ENCODE peak calls at places on chromosomes 7 and 10, in nine cellular contexts. One of them, this sample, is unnamed.

GRCh38 chr10:107341281-107341680 is 176.8 kb upstream of the SORCS1 start:
- DNase-seq in epithelial cell of proximal tubule: peak; percentile 36
- DNase-seq in dorsolateral prefrontal cortex: no peak
- DNase-seq in cardiac muscle cell: no peak
- DNase-seq in Calu3: no peak
- DNase-seq in foreskin fibroblast: peak; percentile 10
- DNase-seq in endothelial cell: no peak
- DNase-seq in mammary epithelial cell: no peak
- DNase-seq in brain microvascular endothelial cell: no peak
- DNase-seq in this sample: no peak

GRCh38 chr10:111335826-111336225 is 259.0 kb downstream of the ADRA2A start:
- DNase-seq in dorsolateral prefrontal cortex: no peak
- DNase-seq in epithelial cell of proximal tubule: no peak
- DNase-seq in mammary epithelial cell: no peak
- DNase-seq in cardiac muscle cell: no peak
- DNase-seq in foreskin fibroblast: no peak
- DNase-seq in Calu3: no peak
- DNase-seq in brain microvascular endothelial cell: no peak
- DNase-seq in endothelial cell: no peak
- DNase-seq in this sample: no peak

GRCh38 chr10:131972474-131973071 is 9.2 kb downstream of the BNIP3 start:
- DNase-seq in cardiac muscle cell: no peak
- DNase-seq in mammary epithelial cell: no peak
- DNase-seq in Calu3: no peak
- DNase-seq in epithelial cell of proximal tubule: no peak
- DNase-seq in brain microvascular endothelial cell: peak; percentile 42
- DNase-seq in endothelial cell: no peak
- DNase-seq in foreskin fibroblast: peak; percentile 36
- DNase-seq in dorsolateral prefrontal cortex: no peak
- DNase-seq in this sample: no peak

GRCh38 chr7:151058766-151059361 is 525 bp upstream of the SLC4A2 start:
- DNase-seq in endothelial cell: no peak
- DNase-seq in mammary epithelial cell: peak; percentile 16
- DNase-seq in epithelial cell of proximal tubule: no peak
- DNase-seq in foreskin fibroblast: peak; percentile 51
- DNase-seq in cardiac muscle cell: no peak
- DNase-seq in dorsolateral prefrontal cortex: no peak
- DNase-seq in Calu3: no peak
- DNase-seq in brain microvascular endothelial cell: no peak
- DNase-seq in this sample: no peak

GRCh38 chr7:128879939-128880746 is 17.5 kb downstream of the ATP6V1F start:
- DNase-seq in cardiac muscle cell: peak; percentile 84
- DNase-seq in Calu3: no peak
- DNase-seq in endothelial cell: peak; percentile 80
- DNase-seq in mammary epithelial cell: peak; percentile 42
- DNase-seq in foreskin fibroblast: peak; percentile 85
- DNase-seq in epithelial cell of proximal tubule: no peak
- DNase-seq in brain microvascular endothelial cell: peak; percentile 54
- DNase-seq in dorsolateral prefrontal cortex: peak; percentile 70
- DNase-seq in this sample: no peak

GRCh38 chr10:59878915-59879314 is 27.4 kb downstream of the CCDC6 start:
- DNase-seq in dorsolateral prefrontal cortex: no peak
- DNase-seq in Calu3: no peak
- DNase-seq in brain microvascular endothelial cell: no peak
- DNase-seq in foreskin fibroblast: no peak
- DNase-seq in cardiac muscle cell: no peak
- DNase-seq in epithelial cell of proximal tubule: no peak
- DNase-seq in mammary epithelial cell: no peak
- DNase-seq in endothelial cell: no peak
- DNase-seq in this sample: no peak

GRCh38 chr10:5466451-5466996 is 32.8 kb downstream of the CALML5 start:
- DNase-seq in brain microvascular endothelial cell: no peak
- DNase-seq in dorsolateral prefrontal cortex: no peak
- DNase-seq in foreskin fibroblast: peak; percentile 91
- DNase-seq in Calu3: peak; percentile 59
- DNase-seq in cardiac muscle cell: peak; percentile 26
- DNase-seq in epithelial cell of proximal tubule: no peak
- DNase-seq in mammary epithelial cell: peak; percentile 90
- DNase-seq in endothelial cell: no peak
- DNase-seq in this sample: peak; percentile 67

GRCh38 chr10:43188702-43189101 is 50.5 kb downstream of the CSGALNACT2 start:
- DNase-seq in brain microvascular endothelial cell: no peak
- DNase-seq in mammary epithelial cell: no peak
- DNase-seq in Calu3: no peak
- DNase-seq in endothelial cell: no peak
- DNase-seq in epithelial cell of proximal tubule: no peak
- DNase-seq in dorsolateral prefrontal cortex: no peak
- DNase-seq in foreskin fibroblast: peak; percentile 66
- DNase-seq in cardiac muscle cell: no peak
- DNase-seq in this sample: no peak

GRCh38 chr10:70503776-70504175 is 25.2 kb downstream of the PALD1 start:
- DNase-seq in mammary epithelial cell: no peak
- DNase-seq in endothelial cell: no peak
- DNase-seq in foreskin fibroblast: no peak
- DNase-seq in cardiac muscle cell: no peak
- DNase-seq in Calu3: no peak
- DNase-seq in epithelial cell of proximal tubule: no peak
- DNase-seq in brain microvascular endothelial cell: no peak
- DNase-seq in dorsolateral prefrontal cortex: no peak
- DNase-seq in this sample: no peak

GRCh38 chr10:101467286-101467770 is 113.4 kb downstream of the BTRC start:
- DNase-seq in cardiac muscle cell: peak; percentile 79
- DNase-seq in Calu3: peak; percentile 25
- DNase-seq in brain microvascular endothelial cell: peak; percentile 52
- DNase-seq in endothelial cell: peak; percentile 32
- DNase-seq in epithelial cell of proximal tubule: peak; percentile 64
- DNase-seq in foreskin fibroblast: peak; percentile 85
- DNase-seq in mammary epithelial cell: peak; percentile 73
- DNase-seq in dorsolateral prefrontal cortex: no peak
- DNase-seq in this sample: peak; percentile 60

GRCh38 chr7:589781-590575 is 70.3 kb upstream of the PDGFA start:
- DNase-seq in epithelial cell of proximal tubule: no peak
- DNase-seq in cardiac muscle cell: no peak
- DNase-seq in foreskin fibroblast: no peak
- DNase-seq in brain microvascular endothelial cell: no peak
- DNase-seq in dorsolateral prefrontal cortex: no peak
- DNase-seq in Calu3: no peak
- DNase-seq in endothelial cell: no peak
- DNase-seq in mammary epithelial cell: no peak
- DNase-seq in this sample: no peak

DNA sequence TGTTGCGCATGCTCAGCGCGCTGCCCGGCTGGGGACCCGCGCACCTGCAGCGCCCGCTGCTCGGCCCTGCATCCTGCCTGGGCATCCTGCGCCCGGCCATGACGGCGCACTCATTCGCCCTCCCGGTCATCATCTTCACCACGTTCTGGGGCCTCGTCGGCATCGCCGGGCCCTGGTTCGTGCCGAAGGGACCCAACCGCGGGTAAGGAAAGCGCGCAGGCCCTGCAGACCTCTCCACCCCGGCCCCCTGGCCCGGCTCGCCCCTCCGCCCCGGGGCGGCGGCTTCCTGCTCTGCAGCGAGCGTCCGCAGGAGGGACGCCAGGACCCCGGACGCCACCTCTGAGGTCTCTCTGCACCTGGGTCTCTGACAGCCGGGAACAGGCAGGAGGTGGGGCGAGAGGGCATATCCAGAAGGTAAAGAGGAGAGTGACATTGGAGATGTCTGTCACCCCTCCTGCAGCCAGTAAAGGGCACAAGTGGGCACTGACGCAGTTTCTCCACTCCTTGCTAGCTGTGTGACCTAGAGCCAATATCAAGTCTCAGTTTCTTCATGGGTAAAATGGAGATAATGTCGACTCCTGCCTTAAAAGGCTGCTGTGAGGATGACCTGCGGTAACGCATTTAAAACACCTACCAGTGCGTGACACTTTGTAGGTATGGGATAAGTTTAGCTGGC is at the start of gene ATP6V0E2:
- DNase-seq in cardiac muscle cell: no peak
- DNase-seq in epithelial cell of proximal tubule: no peak
- DNase-seq in dorsolateral prefrontal cortex: no peak
- DNase-seq in endothelial cell: no peak
- DNase-seq in Calu3: no peak
- DNase-seq in mammary epithelial cell: no peak
- DNase-seq in foreskin fibroblast: no peak
- DNase-seq in brain microvascular endothelial cell: no peak
- DNase-seq in this sample: no peak
- TF ChIP-seq CTCF in cardiac muscle cell: no peak
- TF ChIP-seq CTCF in epithelial cell of proximal tubule: no peak
- TF ChIP-seq CTCF in dorsolateral prefrontal cortex: peak; percentile 36
- TF ChIP-seq CTCF in endothelial cell: no peak
- TF ChIP-seq CTCF in Calu3: no peak
- TF ChIP-seq CTCF in mammary epithelial cell: no peak
- TF ChIP-seq CTCF in foreskin fibroblast: no peak
- TF ChIP-seq CTCF in brain microvascular endothelial cell: no peak
- TF ChIP-seq CTCF in this sample: no peak

GRCh38 chr7:112895996-112896395 is 105.8 kb upstream of the TMEM168 start:
- DNase-seq in brain microvascular endothelial cell: no peak
- DNase-seq in Calu3: no peak
- DNase-seq in dorsolateral prefrontal cortex: no peak
- DNase-seq in cardiac muscle cell: no peak
- DNase-seq in foreskin fibroblast: no peak
- DNase-seq in mammary epithelial cell: no peak
- DNase-seq in endothelial cell: no peak
- DNase-seq in epithelial cell of proximal tubule: no peak
- DNase-seq in this sample: no peak

GRCh38 chr7:112897839-112898431 is 107.7 kb upstream of the TMEM168 start:
- DNase-seq in endothelial cell: no peak
- DNase-seq in mammary epithelial cell: no peak
- DNase-seq in dorsolateral prefrontal cortex: no peak
- DNase-seq in Calu3: no peak
- DNase-seq in cardiac muscle cell: no peak
- DNase-seq in epithelial cell of proximal tubule: no peak
- DNase-seq in brain microvascular endothelial cell: no peak
- DNase-seq in foreskin fibroblast: no peak
- DNase-seq in this sample: no peak

DNA sequence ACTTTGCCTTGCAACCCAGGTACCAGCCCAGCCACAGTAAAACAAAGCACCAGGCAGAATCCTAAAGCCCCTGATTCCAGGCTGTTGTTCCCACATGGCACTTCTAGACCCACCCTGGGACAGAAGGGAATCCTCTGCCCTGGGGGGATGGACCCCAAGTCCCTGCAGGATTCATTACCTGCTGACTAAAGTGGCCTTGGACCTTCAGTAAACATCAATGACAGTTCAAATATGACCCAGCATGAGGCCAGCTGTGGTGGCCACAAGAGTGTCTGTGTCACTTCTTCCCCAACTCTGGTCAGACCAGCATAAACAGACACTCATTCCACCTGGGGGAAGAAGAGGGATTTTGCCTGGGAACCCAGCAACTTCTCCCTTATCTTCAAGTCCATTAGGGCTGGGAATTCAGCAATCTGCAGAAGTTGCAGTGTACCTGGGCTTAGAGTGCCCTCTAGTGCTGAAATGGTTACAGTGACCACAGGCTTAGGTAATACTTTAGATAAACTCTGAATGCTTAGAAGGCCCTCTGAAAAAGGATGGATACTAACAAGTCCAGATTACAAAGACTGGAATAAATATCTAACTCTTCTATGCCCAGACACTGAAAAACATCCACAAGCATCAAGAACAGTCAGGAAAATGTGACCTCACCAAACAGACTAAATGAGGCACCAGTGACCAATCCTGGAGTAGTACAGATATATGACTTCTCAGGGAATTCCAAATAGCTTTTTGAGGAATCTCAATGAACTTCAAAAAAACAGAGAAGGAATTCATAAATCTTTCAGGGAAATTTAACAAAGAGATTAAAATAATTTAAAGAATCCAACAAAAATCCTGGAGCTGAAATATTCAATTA is 108.5 kb upstream of the TMEM168 start:
- DNase-seq in endothelial cell: peak; percentile 60
- DNase-seq in Calu3: peak; percentile 66
- DNase-seq in mammary epithelial cell: peak; percentile 62
- DNase-seq in dorsolateral prefrontal cortex: no peak
- DNase-seq in brain microvascular endothelial cell: peak; percentile 73
- DNase-seq in foreskin fibroblast: peak; percentile 82
- DNase-seq in cardiac muscle cell: peak; percentile 62
- DNase-seq in epithelial cell of proximal tubule: no peak
- DNase-seq in this sample: peak; percentile 84
- TF ChIP-seq CTCF in endothelial cell: peak; percentile 63
- TF ChIP-seq CTCF in Calu3: peak; percentile 70
- TF ChIP-seq CTCF in mammary epithelial cell: peak; percentile 81
- TF ChIP-seq CTCF in dorsolateral prefrontal cortex: peak; percentile 47
- TF ChIP-seq CTCF in brain microvascular endothelial cell: peak; percentile 87
- TF ChIP-seq CTCF in foreskin fibroblast: peak; percentile 83
- TF ChIP-seq CTCF in cardiac muscle cell: peak; percentile 88
- TF ChIP-seq CTCF in epithelial cell of proximal tubule: peak; percentile 97
- TF ChIP-seq CTCF in this sample: peak; percentile 81

DNA sequence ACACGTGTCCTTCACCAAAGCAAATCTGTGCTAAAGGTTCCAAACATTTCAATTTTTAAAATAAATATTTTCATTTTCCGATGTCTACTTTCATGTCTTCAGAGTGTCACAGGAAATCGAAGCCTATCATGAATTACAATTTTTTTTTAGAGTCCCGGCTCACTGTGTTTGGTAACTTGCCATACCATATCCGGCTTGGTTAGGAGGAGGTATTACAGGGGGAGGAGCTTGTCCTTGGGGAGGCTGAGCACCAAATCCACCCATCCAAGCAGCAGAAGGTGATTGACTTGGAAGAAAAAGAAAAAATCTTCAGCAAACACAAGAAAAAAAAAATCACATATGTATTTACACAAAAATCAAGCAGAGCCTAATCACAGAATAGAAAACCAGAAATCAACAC is 21.3 kb downstream of the TIAL1 start:
- DNase-seq in foreskin fibroblast: no peak
- DNase-seq in mammary epithelial cell: peak; percentile 37
- DNase-seq in epithelial cell of proximal tubule: no peak
- DNase-seq in endothelial cell: no peak
- DNase-seq in dorsolateral prefrontal cortex: no peak
- DNase-seq in brain microvascular endothelial cell: peak; percentile 7
- DNase-seq in cardiac muscle cell: no peak
- DNase-seq in Calu3: no peak
- DNase-seq in this sample: no peak
- TF ChIP-seq CTCF in foreskin fibroblast: no peak
- TF ChIP-seq CTCF in mammary epithelial cell: no peak
- TF ChIP-seq CTCF in epithelial cell of proximal tubule: no peak
- TF ChIP-seq CTCF in endothelial cell: no peak
- TF ChIP-seq CTCF in dorsolateral prefrontal cortex: no peak
- TF ChIP-seq CTCF in brain microvascular endothelial cell: no peak
- TF ChIP-seq CTCF in cardiac muscle cell: no peak
- TF ChIP-seq CTCF in Calu3: no peak
- TF ChIP-seq CTCF in this sample: no peak

GRCh38 chr7:117689421-117689820 is 183.8 kb downstream of the CTTNBP2 start:
- DNase-seq in endothelial cell: no peak
- DNase-seq in foreskin fibroblast: no peak
- DNase-seq in dorsolateral prefrontal cortex: no peak
- DNase-seq in Calu3: no peak
- DNase-seq in epithelial cell of proximal tubule: no peak
- DNase-seq in brain microvascular endothelial cell: no peak
- DNase-seq in cardiac muscle cell: no peak
- DNase-seq in mammary epithelial cell: no peak
- DNase-seq in this sample: no peak

GRCh38 chr7:117688126-117688525 is 185.1 kb downstream of the CTTNBP2 start:
- DNase-seq in mammary epithelial cell: peak; percentile 79
- DNase-seq in endothelial cell: no peak
- DNase-seq in epithelial cell of proximal tubule: no peak
- DNase-seq in cardiac muscle cell: no peak
- DNase-seq in brain microvascular endothelial cell: no peak
- DNase-seq in dorsolateral prefrontal cortex: no peak
- DNase-seq in foreskin fibroblast: no peak
- DNase-seq in Calu3: no peak
- DNase-seq in this sample: no peak

GRCh38 chr7:117686311-117686935 is 186.8 kb downstream of the CTTNBP2 start:
- DNase-seq in cardiac muscle cell: no peak
- DNase-seq in Calu3: no peak
- DNase-seq in epithelial cell of proximal tubule: no peak
- DNase-seq in mammary epithelial cell: no peak
- DNase-seq in foreskin fibroblast: no peak
- DNase-seq in dorsolateral prefrontal cortex: no peak
- DNase-seq in endothelial cell: no peak
- DNase-seq in brain microvascular endothelial cell: no peak
- DNase-seq in this sample: no peak

GRCh38 chr7:117690147-117690546 is 183.1 kb downstream of the CTTNBP2 start:
- DNase-seq in mammary epithelial cell: no peak
- DNase-seq in dorsolateral prefrontal cortex: no peak
- DNase-seq in cardiac muscle cell: no peak
- DNase-seq in foreskin fibroblast: no peak
- DNase-seq in brain microvascular endothelial cell: no peak
- DNase-seq in endothelial cell: no peak
- DNase-seq in Calu3: no peak
- DNase-seq in epithelial cell of proximal tubule: no peak
- DNase-seq in this sample: no peak
- TF ChIP-seq CTCF in mammary epithelial cell: no peak
- TF ChIP-seq CTCF in dorsolateral prefrontal cortex: no peak
- TF ChIP-seq CTCF in cardiac muscle cell: no peak
- TF ChIP-seq CTCF in foreskin fibroblast: no peak
- TF ChIP-seq CTCF in brain microvascular endothelial cell: no peak
- TF ChIP-seq CTCF in endothelial cell: no peak
- TF ChIP-seq CTCF in Calu3: no peak
- TF ChIP-seq CTCF in epithelial cell of proximal tubule: no peak
- TF ChIP-seq CTCF in this sample: no peak

This sample was measured in astrocyte of the cerebellum.